ENCODE peak calls at places on chromosomes 2 and 18, in seven cellular contexts. One of them, this sample, is unnamed.

GRCh38 chr18:79575891-79576685 is 103.5 kb upstream of the CTDP1 start:
- DNase-seq in skeletal muscle cell: peak; percentile 27
- DNase-seq in Calu3: no peak
- DNase-seq in SIG-M5: no peak
- DNase-seq in CD4-positive, alpha-beta memory T cell: no peak
- DNase-seq in EL: no peak
- DNase-seq in AG04450: peak; percentile 77
- DNase-seq in this sample: peak; percentile 26

GRCh38 chr18:11251229-11251890 is 102.0 kb upstream of the PIEZO2 start:
- DNase-seq in skeletal muscle cell: peak; percentile 56
- DNase-seq in Calu3: no peak
- DNase-seq in SIG-M5: no peak
- DNase-seq in CD4-positive, alpha-beta memory T cell: no peak
- DNase-seq in EL: peak; percentile 6
- DNase-seq in AG04450: no peak
- DNase-seq in this sample: no peak

GRCh38 chr2:86000938-86001312 is 104.8 kb downstream of the POLR1A start:
- DNase-seq in skeletal muscle cell: no peak
- DNase-seq in Calu3: no peak
- DNase-seq in SIG-M5: no peak
- DNase-seq in CD4-positive, alpha-beta memory T cell: no peak
- DNase-seq in EL: no peak
- DNase-seq in AG04450: no peak
- DNase-seq in this sample: no peak

GRCh38 chr2:224973112-224974016 is 68.9 kb downstream of the DOCK10 start:
- DNase-seq in skeletal muscle cell: no peak
- DNase-seq in Calu3: peak; percentile 52
- DNase-seq in SIG-M5: no peak
- DNase-seq in CD4-positive, alpha-beta memory T cell: no peak
- DNase-seq in EL: peak; percentile 39
- DNase-seq in AG04450: no peak
- DNase-seq in this sample: no peak

GRCh38 chr18:71249791-71250190 is 960.9 kb downstream of the SOCS6 start:
- DNase-seq in skeletal muscle cell: no peak
- DNase-seq in Calu3: no peak
- DNase-seq in SIG-M5: no peak
- DNase-seq in CD4-positive, alpha-beta memory T cell: no peak
- DNase-seq in EL: no peak
- DNase-seq in AG04450: no peak
- DNase-seq in this sample: no peak

GRCh38 chr2:74137651-74138050 is 10.1 kb downstream of the BOLA3 start:
- DNase-seq in skeletal muscle cell: no peak
- DNase-seq in Calu3: no peak
- DNase-seq in SIG-M5: no peak
- DNase-seq in CD4-positive, alpha-beta memory T cell: no peak
- DNase-seq in EL: no peak
- DNase-seq in AG04450: no peak
- DNase-seq in this sample: no peak

GRCh38 chr2:232632904-232633412 is 446 bp upstream of the EFHD1 start:
- DNase-seq in skeletal muscle cell: no peak
- DNase-seq in Calu3: peak; percentile 24
- DNase-seq in SIG-M5: no peak
- DNase-seq in CD4-positive, alpha-beta memory T cell: no peak
- DNase-seq in EL: no peak
- DNase-seq in AG04450: no peak
- DNase-seq in this sample: no peak

GRCh38 chr2:69309336-69310048 is 77.5 kb downstream of the GFPT1 start:
- DNase-seq in skeletal muscle cell: no peak
- DNase-seq in Calu3: peak; percentile 44
- DNase-seq in SIG-M5: no peak
- DNase-seq in CD4-positive, alpha-beta memory T cell: peak; percentile 17
- DNase-seq in EL: no peak
- DNase-seq in AG04450: no peak
- DNase-seq in this sample: no peak

GRCh38 chr18:48571619-48572384 is 33.0 kb downstream of the CTIF start:
- DNase-seq in skeletal muscle cell: no peak
- DNase-seq in Calu3: no peak
- DNase-seq in SIG-M5: no peak
- DNase-seq in CD4-positive, alpha-beta memory T cell: no peak
- DNase-seq in EL: no peak
- DNase-seq in AG04450: no peak
- DNase-seq in this sample: peak; percentile 18

GRCh38 chr2:165745916-165746315 is 48.1 kb downstream of the GALNT3 start:
- DNase-seq in skeletal muscle cell: peak; percentile 36
- DNase-seq in Calu3: no peak
- DNase-seq in SIG-M5: no peak
- DNase-seq in CD4-positive, alpha-beta memory T cell: no peak
- DNase-seq in EL: no peak
- DNase-seq in AG04450: no peak
- DNase-seq in this sample: no peak

GRCh38 chr2:145194671-145195070 is 674.8 kb upstream of the ZEB2 start:
- DNase-seq in skeletal muscle cell: no peak
- DNase-seq in Calu3: no peak
- DNase-seq in SIG-M5: no peak
- DNase-seq in CD4-positive, alpha-beta memory T cell: no peak
- DNase-seq in EL: peak; percentile 9
- DNase-seq in AG04450: no peak
- DNase-seq in this sample: no peak

GRCh38 chr2:42888321-42888720 is 95.9 kb upstream of the HAAO start:
- DNase-seq in skeletal muscle cell: no peak
- DNase-seq in Calu3: no peak
- DNase-seq in SIG-M5: no peak
- DNase-seq in CD4-positive, alpha-beta memory T cell: no peak
- DNase-seq in EL: no peak
- DNase-seq in AG04450: no peak
- DNase-seq in this sample: no peak

GRCh38 chr2:127641846-127642510 is 4.0 kb upstream of the GPR17 start:
- DNase-seq in skeletal muscle cell: no peak
- DNase-seq in Calu3: no peak
- DNase-seq in SIG-M5: no peak
- DNase-seq in CD4-positive, alpha-beta memory T cell: peak; percentile 55
- DNase-seq in EL: no peak
- DNase-seq in AG04450: no peak
- DNase-seq in this sample: no peak

GRCh38 chr2:11876889-11877288 is 130.5 kb downstream of the LPIN1 start:
- DNase-seq in skeletal muscle cell: no peak
- DNase-seq in Calu3: no peak
- DNase-seq in SIG-M5: no peak
- DNase-seq in CD4-positive, alpha-beta memory T cell: no peak
- DNase-seq in EL: no peak
- DNase-seq in AG04450: no peak
- DNase-seq in this sample: no peak

GRCh38 chr2:217988014-217988839 is 14.6 kb downstream of the TNS1 start:
- DNase-seq in skeletal muscle cell: no peak
- DNase-seq in Calu3: peak; percentile 94
- DNase-seq in SIG-M5: no peak
- DNase-seq in CD4-positive, alpha-beta memory T cell: peak; percentile 10
- DNase-seq in EL: peak; percentile 68
- DNase-seq in AG04450: no peak
- DNase-seq in this sample: peak; percentile 38

GRCh38 chr2:74036010-74036409 is 51.3 kb downstream of the TET3 start:
- DNase-seq in skeletal muscle cell: no peak
- DNase-seq in Calu3: no peak
- DNase-seq in SIG-M5: no peak
- DNase-seq in CD4-positive, alpha-beta memory T cell: no peak
- DNase-seq in EL: no peak
- DNase-seq in AG04450: no peak
- DNase-seq in this sample: no peak

GRCh38 chr2:128868686-128869551 is 550.3 kb upstream of the HS6ST1 start:
- DNase-seq in skeletal muscle cell: no peak
- DNase-seq in Calu3: no peak
- DNase-seq in SIG-M5: no peak
- DNase-seq in CD4-positive, alpha-beta memory T cell: no peak
- DNase-seq in EL: no peak
- DNase-seq in AG04450: no peak
- DNase-seq in this sample: no peak

GRCh38 chr2:232341061-232341738 is 37.4 kb upstream of the ALPP start:
- DNase-seq in skeletal muscle cell: no peak
- DNase-seq in Calu3: no peak
- DNase-seq in SIG-M5: no peak
- DNase-seq in CD4-positive, alpha-beta memory T cell: no peak
- DNase-seq in EL: no peak
- DNase-seq in AG04450: no peak
- DNase-seq in this sample: no peak

GRCh38 chr2:226726546-226726945 is 73.1 kb downstream of the IRS1 start:
- DNase-seq in skeletal muscle cell: no peak
- DNase-seq in Calu3: no peak
- DNase-seq in SIG-M5: no peak
- DNase-seq in CD4-positive, alpha-beta memory T cell: no peak
- DNase-seq in EL: peak; percentile 31
- DNase-seq in AG04450: no peak
- DNase-seq in this sample: no peak

GRCh38 chr18:75854174-75854573 is 426.7 kb upstream of the SMIM21 start:
- DNase-seq in skeletal muscle cell: no peak
- DNase-seq in Calu3: no peak
- DNase-seq in SIG-M5: no peak
- DNase-seq in CD4-positive, alpha-beta memory T cell: no peak
- DNase-seq in EL: peak; percentile 8
- DNase-seq in AG04450: no peak
- DNase-seq in this sample: peak; percentile 13

GRCh38 chr2:226673314-226673723 is 126.3 kb downstream of the IRS1 start:
- DNase-seq in skeletal muscle cell: no peak
- DNase-seq in Calu3: peak; percentile 79
- DNase-seq in SIG-M5: no peak
- DNase-seq in CD4-positive, alpha-beta memory T cell: peak; percentile 24
- DNase-seq in EL: peak; percentile 95
- DNase-seq in AG04450: peak; percentile 42
- DNase-seq in this sample: no peak

GRCh38 chr2:120236296-120236695 is 13.1 kb upstream of the TMEM185B start:
- DNase-seq in skeletal muscle cell: no peak
- DNase-seq in Calu3: no peak
- DNase-seq in SIG-M5: no peak
- DNase-seq in CD4-positive, alpha-beta memory T cell: no peak
- DNase-seq in EL: no peak
- DNase-seq in AG04450: no peak
- DNase-seq in this sample: no peak

GRCh38 chr2:64157792-64158191 is 13.6 kb upstream of the PELI1 start:
- DNase-seq in skeletal muscle cell: no peak
- DNase-seq in Calu3: no peak
- DNase-seq in SIG-M5: no peak
- DNase-seq in CD4-positive, alpha-beta memory T cell: no peak
- DNase-seq in EL: no peak
- DNase-seq in AG04450: no peak
- DNase-seq in this sample: no peak

GRCh38 chr2:197310271-197310939 is at the start of gene ANKRD44:
- DNase-seq in skeletal muscle cell: peak; percentile 45
- DNase-seq in Calu3: peak; percentile 85
- DNase-seq in SIG-M5: peak; percentile 29
- DNase-seq in CD4-positive, alpha-beta memory T cell: peak; percentile 94
- DNase-seq in EL: peak; percentile 86
- DNase-seq in AG04450: peak; percentile 55
- DNase-seq in this sample: peak; percentile 51

GRCh38 chr2:28835787-28836186 is 25.2 kb downstream of the SPDYA start:
- DNase-seq in skeletal muscle cell: no peak
- DNase-seq in Calu3: no peak
- DNase-seq in SIG-M5: no peak
- DNase-seq in CD4-positive, alpha-beta memory T cell: no peak
- DNase-seq in EL: no peak
- DNase-seq in AG04450: no peak
- DNase-seq in this sample: no peak

GRCh38 chr2:5977477-5977876 is 285.3 kb downstream of the SOX11 start:
- DNase-seq in skeletal muscle cell: no peak
- DNase-seq in Calu3: no peak
- DNase-seq in SIG-M5: no peak
- DNase-seq in CD4-positive, alpha-beta memory T cell: no peak
- DNase-seq in EL: no peak
- DNase-seq in AG04450: no peak
- DNase-seq in this sample: no peak

GRCh38 chr2:207473203-207473865 is 56.4 kb upstream of the CREB1 start:
- DNase-seq in skeletal muscle cell: peak; percentile 70
- DNase-seq in Calu3: no peak
- DNase-seq in SIG-M5: no peak
- DNase-seq in CD4-positive, alpha-beta memory T cell: peak; percentile 38
- DNase-seq in EL: peak; percentile 81
- DNase-seq in AG04450: peak; percentile 65
- DNase-seq in this sample: no peak

GRCh38 chr2:53312721-53313120 is 454.9 kb upstream of the CHAC2 start:
- DNase-seq in skeletal muscle cell: no peak
- DNase-seq in Calu3: no peak
- DNase-seq in SIG-M5: no peak
- DNase-seq in CD4-positive, alpha-beta memory T cell: no peak
- DNase-seq in EL: no peak
- DNase-seq in AG04450: no peak
- DNase-seq in this sample: no peak

GRCh38 chr2:187169864-187170263 is 278.2 kb downstream of the CALCRL start:
- DNase-seq in skeletal muscle cell: no peak
- DNase-seq in Calu3: no peak
- DNase-seq in SIG-M5: no peak
- DNase-seq in CD4-positive, alpha-beta memory T cell: no peak
- DNase-seq in EL: no peak
- DNase-seq in AG04450: no peak
- DNase-seq in this sample: no peak

GRCh38 chr2:200350796-200351195 is 44.3 kb downstream of the SPATS2L start:
- DNase-seq in skeletal muscle cell: no peak
- DNase-seq in Calu3: no peak
- DNase-seq in SIG-M5: no peak
- DNase-seq in CD4-positive, alpha-beta memory T cell: no peak
- DNase-seq in EL: peak; percentile 56
- DNase-seq in AG04450: no peak
- DNase-seq in this sample: no peak

GRCh38 chr2:149087751-149088150 is 49.3 kb downstream of the LYPD6B start:
- DNase-seq in skeletal muscle cell: no peak
- DNase-seq in Calu3: peak; percentile 13
- DNase-seq in SIG-M5: no peak
- DNase-seq in CD4-positive, alpha-beta memory T cell: no peak
- DNase-seq in EL: peak; percentile 28
- DNase-seq in AG04450: no peak
- DNase-seq in this sample: no peak

GRCh38 chr2:208046686-208047085 is 21.4 kb upstream of the PLEKHM3 start:
- DNase-seq in skeletal muscle cell: no peak
- DNase-seq in Calu3: no peak
- DNase-seq in SIG-M5: no peak
- DNase-seq in CD4-positive, alpha-beta memory T cell: no peak
- DNase-seq in EL: peak; percentile 55
- DNase-seq in AG04450: no peak
- DNase-seq in this sample: no peak